ENCODE peak calls at places on chromosomes 6 and 20, in eight cellular contexts. X is hepatocyte, U is H9, F is mammary epithelial cell, D is OCI-LY7, E is IMR-90, V is neuronal stem cell, J is mesenchymal stem cell. G is an unnamed sample.

GRCh38 chr6:5906842-5907241 is 99.9 kb downstream of the NRN1 start:
- DNase-seq in V (no peak), E (no peak), D (no peak), U (no peak), F (no peak), J (no peak), X (no peak), G (no peak)

GRCh38 chr6:136420853-136421252 is 129.4 kb downstream of the MAP7 start:
- DNase-seq in E (no peak), U (no peak), X (no peak), V (no peak), F (no peak), D (no peak), J (no peak), G (no peak)

GRCh38 chr6:81748946-81749345 is 3.5 kb downstream of the TENT5A start:
- DNase-seq in X (no peak), U (no peak), E (no peak), D (no peak), V (no peak), J (peak; percentile 39), F (no peak), G (peak; percentile 28)

GRCh38 chr6:107821591-107821990 is 2.5 kb downstream of the SCML4 start:
- DNase-seq in J (no peak), F (no peak), D (no peak), V (no peak), E (no peak), U (no peak), X (no peak), G (no peak)

GRCh38 chr6:30800876-30801275 is 56.5 kb upstream of the IER3 start:
- DNase-seq in F (no peak), J (no peak), U (no peak), D (no peak), X (no peak), V (no peak), E (no peak), G (no peak)

GRCh38 chr6:167330745-167331144 is 5.9 kb downstream of the TTLL2 start:
- DNase-seq in U (no peak), J (no peak), E (no peak), D (no peak), X (no peak), V (no peak), F (no peak), G (no peak)

GRCh38 chr20:4720977-4721349 is 746 bp upstream of the PRND start:
- DNase-seq in X (no peak), U (peak; percentile 46), E (no peak), D (no peak), J (no peak), V (no peak), F (no peak), G (no peak)

GRCh38 chr6:81878479-81878878 is 126.0 kb upstream of the TENT5A start:
- DNase-seq in E (no peak), J (peak; percentile 51), U (no peak), V (no peak), D (no peak), F (no peak), X (no peak), G (no peak)

GRCh38 chr6:81750201-81750600 is 2.3 kb downstream of the TENT5A start:
- DNase-seq in J (no peak), V (no peak), U (no peak), E (no peak), X (no peak), F (no peak), D (no peak), G (no peak)

GRCh38 chr6:51093899-51094665 is 275.4 kb downstream of the TFAP2B start:
- DNase-seq in E (no peak), X (no peak), J (no peak), F (no peak), D (no peak), U (no peak), V (no peak), G (no peak)

GRCh38 chr6:16805190-16805860 is 44.1 kb upstream of the ATXN1 start:
- DNase-seq in V (no peak), X (no peak), D (no peak), U (no peak), F (peak; percentile 44), E (no peak), J (no peak), G (no peak)

GRCh38 chr6:107121964-107122495 is 6.7 kb upstream of the BEND3 start:
- DNase-seq in F (no peak), U (no peak), E (no peak), J (no peak), X (no peak), D (no peak), V (no peak), G (no peak)

GRCh38 chr6:30378290-30378937 is 33.5 kb downstream of the RPP21 start:
- DNase-seq in F (peak; percentile 28), V (peak; percentile 41), J (peak; percentile 34), X (peak; percentile 69), D (peak; percentile 8), E (peak; percentile 19), U (no peak), G (peak; percentile 28)

GRCh38 chr6:69696273-69696672 is 100.5 kb downstream of the LMBRD1 start:
- DNase-seq in F (peak; percentile 7), U (no peak), V (no peak), D (no peak), X (no peak), E (peak; percentile 5), J (peak; percentile 17), G (peak; percentile 33)

GRCh38 chr20:7123457-7123856 is 356.0 kb downstream of the BMP2 start:
- DNase-seq in V (no peak), D (no peak), E (no peak), F (no peak), X (no peak), J (no peak), U (no peak), G (no peak)

GRCh38 chr6:7770601-7771000 is 44.7 kb downstream of the BMP6 start:
- DNase-seq in D (no peak), J (no peak), U (no peak), X (no peak), V (no peak), F (no peak), E (no peak), G (no peak)

GRCh38 chr20:63042448-63043071 is 35.8 kb upstream of the BHLHE23 start:
- DNase-seq in U (no peak), J (no peak), D (no peak), E (no peak), V (no peak), F (no peak), X (no peak), G (no peak)

GRCh38 chr6:128358111-128358780 is 162.2 kb downstream of the PTPRK start:
- DNase-seq in X (no peak), J (no peak), D (no peak), V (no peak), F (peak; percentile 8), E (peak; percentile 40), U (no peak), G (no peak)
- H2AFZ ChIP-seq in X (no peak overlapping the region), J (no peak overlapping the region), D (no peak overlapping the region), V (no peak overlapping the region), F (no peak overlapping the region), E (no peak overlapping the region), U (no peak overlapping the region), G (no peak overlapping the region)

GRCh38 chr20:10603971-10604864 is 69.6 kb downstream of the JAG1 start:
- DNase-seq in X (peak; percentile 57), J (peak; percentile 92), D (no peak), F (peak; percentile 86), V (peak; percentile 70), U (no peak), E (peak; percentile 94), G (peak; percentile 93)

GRCh38 chr20:10604865-10605440 is 68.8 kb downstream of the JAG1 start:
- DNase-seq in U (no peak), J (no peak), V (no peak), F (no peak), X (no peak), D (no peak), E (no peak), G (no peak)

GRCh38 chr20:10602141-10602660 is 71.6 kb downstream of the JAG1 start:
- DNase-seq in E (no peak), V (no peak), U (no peak), X (no peak), J (peak; percentile 61), D (no peak), F (no peak), G (peak; percentile 44)

GRCh38 chr20:10605547-10606195 is 68.1 kb downstream of the JAG1 start:
- DNase-seq in F (no peak), J (no peak), D (no peak), V (no peak), X (no peak), U (no peak), E (no peak), G (no peak)

DNA sequence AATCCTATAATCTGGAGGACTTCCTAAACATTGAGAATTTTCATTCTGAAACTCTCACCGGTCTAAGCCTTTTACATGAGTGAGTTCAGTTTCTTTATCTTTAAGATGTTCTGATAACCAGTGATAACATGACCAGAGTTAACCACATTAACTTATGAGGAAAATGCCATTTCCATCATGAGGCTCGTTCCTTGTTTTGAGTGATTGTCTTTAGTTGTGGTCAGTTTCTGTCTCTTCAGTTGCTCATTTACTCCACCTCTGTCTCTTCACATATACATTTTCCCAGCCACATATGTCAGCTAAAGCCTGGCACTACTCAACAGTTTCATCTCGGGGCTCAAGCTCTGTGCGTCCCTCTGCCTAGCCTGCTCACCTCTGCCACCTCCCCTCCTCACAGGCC is 70.4 kb downstream of the JAG1 start:
- DNase-seq in F (no peak), U (no peak), D (no peak), J (no peak), X (no peak), E (no peak), V (no peak), G (no peak)
- H3K27ac ChIP-seq in F (no peak overlapping the region), U (no peak overlapping the region), D (no peak overlapping the region), J (no peak overlapping the region), X (peak overlapping the region; percentile 21), E (peak overlapping the region; percentile 62), V (no peak overlapping the region), G (no peak overlapping the region)

GRCh38 chr6:163460307-163460782 is 45.8 kb downstream of the QKI start:
- DNase-seq in V (no peak), X (no peak), F (no peak), E (peak; percentile 42), J (peak; percentile 69), U (no peak), D (no peak), G (peak; percentile 72)
- H2AFZ ChIP-seq in V (no peak overlapping the region), X (no peak overlapping the region), F (no peak overlapping the region), E (no peak overlapping the region), J (no peak overlapping the region), U (no peak overlapping the region), D (no peak overlapping the region), G (no peak overlapping the region)

DNA sequence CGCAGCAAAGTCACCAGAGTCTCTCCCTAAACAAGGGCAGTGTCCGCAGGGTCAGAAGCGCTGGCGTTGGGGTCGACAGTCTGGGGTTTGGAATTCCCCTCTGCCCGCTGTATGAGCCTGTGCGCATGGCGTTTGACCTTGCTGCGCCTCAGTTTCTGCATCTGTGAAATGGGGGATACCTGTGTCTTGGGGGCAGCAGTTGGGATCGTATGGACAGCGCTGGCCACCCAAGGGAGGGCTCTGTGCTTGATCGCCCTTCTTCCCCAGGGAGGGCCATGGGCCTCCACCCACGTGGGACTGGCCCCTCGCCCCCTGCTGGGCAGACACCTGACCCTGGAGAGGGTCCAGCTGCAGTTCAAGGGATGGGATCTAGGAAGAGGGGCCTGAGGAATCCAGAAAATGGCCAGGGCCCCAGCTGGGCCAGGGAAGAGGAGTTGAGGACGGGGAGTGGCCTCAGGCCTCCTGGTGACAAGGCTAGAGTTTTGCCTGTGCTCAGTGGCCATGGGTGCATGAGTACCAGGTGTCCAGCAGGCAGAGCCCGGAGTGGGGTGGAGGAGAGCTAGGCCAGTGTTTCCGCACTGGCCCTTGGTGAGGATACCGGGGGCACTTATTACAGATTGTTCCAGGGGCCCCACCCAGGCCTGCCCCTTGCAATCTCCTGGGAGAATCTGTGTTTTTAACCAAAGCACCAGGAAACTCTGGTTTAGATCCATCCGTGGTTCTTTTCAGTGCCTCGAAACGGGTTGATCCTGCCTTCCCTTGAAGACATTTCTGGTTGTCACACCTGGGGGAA is 26.3 kb upstream of the PHACTR3 start:
- DNase-seq in J (no peak), V (no peak), D (no peak), X (no peak), E (no peak), U (no peak), F (no peak), G (no peak)
- H3K27ac ChIP-seq in J (no peak overlapping the region), V (no peak overlapping the region), D (no peak overlapping the region), X (no peak overlapping the region), E (no peak overlapping the region), U (no peak overlapping the region), F (no peak overlapping the region), G (no peak overlapping the region)